ENCODE peak calls at places on chromosome 19, in five cellular contexts. One of them, this sample, is unnamed.

GRCh38 chr19:56720281-56720680 is 48.7 kb upstream of the ZNF835 start:
- DNase-seq in HFF-Myc: no peak
- DNase-seq in HS-27A: no peak
- DNase-seq in A549: no peak
- DNase-seq in stimulated activated naive CD8-positive, alpha-beta T cell treated with anti-CD3 and anti-CD28 coated beads, Interleukin-15, amount 100 ng/mL, for 72 hours: no peak
- DNase-seq in this sample: no peak

GRCh38 chr19:46972301-46972700 is 47.3 kb upstream of the NPAS1 start:
- DNase-seq in HFF-Myc: no peak
- DNase-seq in stimulated activated naive CD8-positive, alpha-beta T cell treated with anti-CD3 and anti-CD28 coated beads, Interleukin-15, amount 100 ng/mL, for 72 hours: no peak
- DNase-seq in A549: no peak
- DNase-seq in HS-27A: no peak
- DNase-seq in this sample: no peak

GRCh38 chr19:35153701-35154534 is 617 bp upstream of the FXYD5 start:
- DNase-seq in A549: peak
- DNase-seq in HS-27A: no peak
- DNase-seq in stimulated activated naive CD8-positive, alpha-beta T cell treated with anti-CD3 and anti-CD28 coated beads, Interleukin-15, amount 100 ng/mL, for 72 hours: peak
- DNase-seq in HFF-Myc: no peak
- DNase-seq in this sample: peak

GRCh38 chr19:17352608-17353280 is 15.4 kb downstream of the GTPBP3 start:
- DNase-seq in HS-27A: no peak
- DNase-seq in HFF-Myc: no peak
- DNase-seq in A549: no peak
- DNase-seq in stimulated activated naive CD8-positive, alpha-beta T cell treated with anti-CD3 and anti-CD28 coated beads, Interleukin-15, amount 100 ng/mL, for 72 hours: no peak
- DNase-seq in this sample: no peak

GRCh38 chr19:4386038-4386782 is 14.1 kb downstream of the SH3GL1 start:
- DNase-seq in A549: no peak
- DNase-seq in HS-27A: no peak
- DNase-seq in HFF-Myc: no peak
- DNase-seq in stimulated activated naive CD8-positive, alpha-beta T cell treated with anti-CD3 and anti-CD28 coated beads, Interleukin-15, amount 100 ng/mL, for 72 hours: no peak
- DNase-seq in this sample: no peak

GRCh38 chr19:1920644-1921043 is 15.4 kb downstream of the ADAT3 start:
- DNase-seq in HS-27A: no peak
- DNase-seq in stimulated activated naive CD8-positive, alpha-beta T cell treated with anti-CD3 and anti-CD28 coated beads, Interleukin-15, amount 100 ng/mL, for 72 hours: no peak
- DNase-seq in HFF-Myc: no peak
- DNase-seq in A549: no peak
- DNase-seq in this sample: no peak

GRCh38 chr19:41913476-41914190 is 14.6 kb downstream of the ERFL start:
- DNase-seq in A549: no peak
- DNase-seq in HS-27A: no peak
- DNase-seq in HFF-Myc: no peak
- DNase-seq in stimulated activated naive CD8-positive, alpha-beta T cell treated with anti-CD3 and anti-CD28 coated beads, Interleukin-15, amount 100 ng/mL, for 72 hours: no peak
- DNase-seq in this sample: no peak

GRCh38 chr19:47018923-47019322 is 714 bp upstream of the NPAS1 start:
- DNase-seq in HS-27A: no peak
- DNase-seq in stimulated activated naive CD8-positive, alpha-beta T cell treated with anti-CD3 and anti-CD28 coated beads, Interleukin-15, amount 100 ng/mL, for 72 hours: no peak
- DNase-seq in A549: no peak
- DNase-seq in HFF-Myc: no peak
- DNase-seq in this sample: no peak

GRCh38 chr19:17739121-17739875 is 12.0 kb upstream of the FCHO1 start:
- DNase-seq in HFF-Myc: no peak
- DNase-seq in A549: no peak
- DNase-seq in stimulated activated naive CD8-positive, alpha-beta T cell treated with anti-CD3 and anti-CD28 coated beads, Interleukin-15, amount 100 ng/mL, for 72 hours: no peak
- DNase-seq in HS-27A: no peak
- DNase-seq in this sample: no peak

GRCh38 chr19:45376045-45376724 is 5.8 kb upstream of the ERCC2 start:
- DNase-seq in HS-27A: peak
- DNase-seq in A549: peak
- DNase-seq in HFF-Myc: peak
- DNase-seq in stimulated activated naive CD8-positive, alpha-beta T cell treated with anti-CD3 and anti-CD28 coated beads, Interleukin-15, amount 100 ng/mL, for 72 hours: no peak
- DNase-seq in this sample: no peak